ENCODE peak calls at places on chromosomes 2 and 18, in five cellular contexts. One of them, this sample, is unnamed.

GRCh38 chr18:66635342-66635741 is 31.5 kb upstream of the CDH19 start:
- DNase-seq in AG10803: no peak
- DNase-seq in mammary epithelial cell: no peak
- DNase-seq in Peyer's patch: no peak
- DNase-seq in HFFc6: no peak
- DNase-seq in this sample: no peak

GRCh38 chr2:120552800-120553471 is 182.7 kb upstream of the GLI2 start:
- DNase-seq in Peyer's patch: peak
- DNase-seq in mammary epithelial cell: peak
- DNase-seq in AG10803: peak
- DNase-seq in HFFc6: no peak
- DNase-seq in this sample: peak

GRCh38 chr2:53593891-53594585 is 173.6 kb upstream of the CHAC2 start:
- DNase-seq in AG10803: peak
- DNase-seq in Peyer's patch: no peak
- DNase-seq in HFFc6: peak
- DNase-seq in mammary epithelial cell: peak
- DNase-seq in this sample: no peak

GRCh38 chr2:121068851-121069250 is 216.2 kb downstream of the TFCP2L1 start:
- DNase-seq in AG10803: no peak
- DNase-seq in mammary epithelial cell: no peak
- DNase-seq in HFFc6: no peak
- DNase-seq in Peyer's patch: no peak
- DNase-seq in this sample: no peak

GRCh38 chr2:113848758-113849460 is 41.0 kb upstream of the ACTR3 start:
- DNase-seq in AG10803: peak
- DNase-seq in HFFc6: peak
- DNase-seq in Peyer's patch: no peak
- DNase-seq in mammary epithelial cell: peak
- DNase-seq in this sample: no peak

GRCh38 chr18:63366270-63366990 is 576 bp downstream of the KDSR start:
- DNase-seq in HFFc6: peak
- DNase-seq in mammary epithelial cell: peak
- DNase-seq in AG10803: peak
- DNase-seq in Peyer's patch: peak
- DNase-seq in this sample: peak

GRCh38 chr2:71646028-71646427 is 192.7 kb downstream of the DYSF start:
- DNase-seq in mammary epithelial cell: peak
- DNase-seq in AG10803: peak
- DNase-seq in HFFc6: peak
- DNase-seq in Peyer's patch: no peak
- DNase-seq in this sample: no peak

GRCh38 chr2:100741880-100742814 is 77.8 kb upstream of the NPAS2 start:
- DNase-seq in mammary epithelial cell: peak
- DNase-seq in Peyer's patch: no peak
- DNase-seq in HFFc6: peak
- DNase-seq in AG10803: peak
- DNase-seq in this sample: no peak

GRCh38 chr18:62839874-62840713 is 124.8 kb downstream of the PHLPP1 start:
- DNase-seq in HFFc6: no peak
- DNase-seq in mammary epithelial cell: peak
- DNase-seq in Peyer's patch: no peak
- DNase-seq in AG10803: peak
- DNase-seq in this sample: no peak

GRCh38 chr18:56501896-56502295 is 136.5 kb downstream of the TXNL1 start:
- DNase-seq in HFFc6: no peak
- DNase-seq in AG10803: no peak
- DNase-seq in mammary epithelial cell: no peak
- DNase-seq in Peyer's patch: no peak
- DNase-seq in this sample: no peak

GRCh38 chr2:89833780-89834117 is 1142.3 kb downstream of the RPIA start:
- DNase-seq in HFFc6: no peak
- DNase-seq in AG10803: peak
- DNase-seq in mammary epithelial cell: peak
- DNase-seq in Peyer's patch: no peak
- DNase-seq in this sample: no peak

GRCh38 chr2:195051401-195051800 is 605.6 kb upstream of the SLC39A10 start:
- DNase-seq in mammary epithelial cell: peak
- DNase-seq in AG10803: no peak
- DNase-seq in HFFc6: no peak
- DNase-seq in Peyer's patch: no peak
- DNase-seq in this sample: no peak

GRCh38 chr2:168348076-168348475 is 100.7 kb upstream of the STK39 start:
- DNase-seq in HFFc6: peak
- DNase-seq in AG10803: peak
- DNase-seq in mammary epithelial cell: no peak
- DNase-seq in Peyer's patch: no peak
- DNase-seq in this sample: peak

GRCh38 chr2:82539222-82539621 is 1919.9 kb downstream of the SUCLG1 start:
- DNase-seq in mammary epithelial cell: no peak
- DNase-seq in Peyer's patch: no peak
- DNase-seq in AG10803: no peak
- DNase-seq in HFFc6: no peak
- DNase-seq in this sample: no peak

GRCh38 chr2:102224824-102225739 is 38.3 kb downstream of the IL1RL2 start:
- DNase-seq in mammary epithelial cell: peak
- DNase-seq in AG10803: no peak
- DNase-seq in Peyer's patch: no peak
- DNase-seq in HFFc6: no peak
- DNase-seq in this sample: no peak

GRCh38 chr2:121999273-121999672 is 243.8 kb downstream of the TSN start:
- DNase-seq in Peyer's patch: no peak
- DNase-seq in HFFc6: peak
- DNase-seq in AG10803: peak
- DNase-seq in mammary epithelial cell: peak
- DNase-seq in this sample: no peak

GRCh38 chr2:70902067-70902442 is 33.6 kb upstream of the ATP6V1B1 start:
- DNase-seq in mammary epithelial cell: no peak
- DNase-seq in HFFc6: peak
- DNase-seq in Peyer's patch: no peak
- DNase-seq in AG10803: peak
- DNase-seq in this sample: no peak

DNA sequence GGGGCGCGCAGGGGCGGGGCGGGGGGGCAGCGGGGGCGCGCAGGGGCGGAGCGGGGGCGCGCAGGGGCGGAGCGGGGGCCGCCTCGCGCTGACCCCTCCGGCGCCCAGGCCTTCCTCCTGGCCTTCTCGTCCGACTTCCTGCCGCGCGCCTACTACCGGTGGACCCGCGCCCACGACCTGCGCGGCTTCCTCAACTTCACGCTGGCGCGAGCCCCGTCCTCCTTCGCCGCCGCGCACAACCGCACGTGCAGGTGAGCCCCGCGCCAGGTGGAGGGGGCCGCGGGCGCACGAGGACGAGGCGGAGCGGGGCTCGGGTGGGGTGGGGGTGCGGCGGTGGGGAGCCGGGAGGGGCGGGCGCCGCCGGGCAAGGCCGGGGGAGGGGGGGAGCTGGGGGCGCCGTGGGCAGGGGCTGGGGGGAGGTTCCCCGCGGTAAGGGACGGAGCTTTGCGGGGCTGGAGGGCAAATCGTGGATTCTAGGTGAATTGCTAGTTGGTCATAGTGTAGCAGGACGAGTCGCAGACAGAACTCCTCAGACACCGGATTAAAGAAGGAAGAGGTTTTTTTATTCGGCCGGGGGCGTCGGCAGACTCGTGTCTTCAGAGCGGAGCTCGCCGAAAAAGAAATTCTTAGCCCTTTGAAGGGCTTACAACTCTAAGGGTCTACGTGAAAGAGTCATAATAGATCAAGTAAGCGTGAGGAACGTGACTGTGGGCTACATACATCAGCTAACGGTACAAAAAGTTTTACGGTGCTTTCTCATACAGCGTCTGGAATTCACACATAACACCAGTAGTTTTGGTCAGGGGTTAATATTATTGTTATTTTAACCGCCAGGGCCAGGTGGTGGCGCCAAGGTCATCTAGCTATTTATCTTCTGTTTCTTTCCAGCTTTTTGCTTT is 29.9 kb downstream of the ANO7 start:
- DNase-seq in AG10803: peak
- DNase-seq in Peyer's patch: peak
- DNase-seq in mammary epithelial cell: peak
- DNase-seq in HFFc6: no peak
- DNase-seq in this sample: peak
- TF ChIP-seq CTCF in AG10803: no peak
- TF ChIP-seq CTCF in Peyer's patch: peak
- TF ChIP-seq CTCF in mammary epithelial cell: no peak
- TF ChIP-seq CTCF in HFFc6: peak
- TF ChIP-seq CTCF in this sample: no peak

GRCh38 chr2:27652341-27652740 is 11.1 kb downstream of the SUPT7L start:
- DNase-seq in Peyer's patch: no peak
- DNase-seq in HFFc6: no peak
- DNase-seq in mammary epithelial cell: no peak
- DNase-seq in AG10803: no peak
- DNase-seq in this sample: no peak

GRCh38 chr2:27645197-27645596 is 16.3 kb downstream of the GPN1 start:
- DNase-seq in mammary epithelial cell: no peak
- DNase-seq in AG10803: no peak
- DNase-seq in HFFc6: no peak
- DNase-seq in Peyer's patch: no peak
- DNase-seq in this sample: no peak

GRCh38 chr2:27651056-27651455 is 12.4 kb downstream of the SUPT7L start:
- DNase-seq in Peyer's patch: no peak
- DNase-seq in mammary epithelial cell: no peak
- DNase-seq in AG10803: no peak
- DNase-seq in HFFc6: no peak
- DNase-seq in this sample: no peak

GRCh38 chr2:27647737-27648136 is 15.7 kb downstream of the SUPT7L start:
- DNase-seq in Peyer's patch: no peak
- DNase-seq in AG10803: no peak
- DNase-seq in HFFc6: no peak
- DNase-seq in mammary epithelial cell: no peak
- DNase-seq in this sample: no peak

GRCh38 chr2:27647289-27647688 is 16.1 kb downstream of the SUPT7L start:
- DNase-seq in HFFc6: peak
- DNase-seq in AG10803: peak
- DNase-seq in Peyer's patch: no peak
- DNase-seq in mammary epithelial cell: peak
- DNase-seq in this sample: no peak
- TF ChIP-seq CTCF in HFFc6: no peak
- TF ChIP-seq CTCF in AG10803: no peak
- TF ChIP-seq CTCF in Peyer's patch: no peak
- TF ChIP-seq CTCF in mammary epithelial cell: no peak
- TF ChIP-seq CTCF in this sample: no peak

DNA sequence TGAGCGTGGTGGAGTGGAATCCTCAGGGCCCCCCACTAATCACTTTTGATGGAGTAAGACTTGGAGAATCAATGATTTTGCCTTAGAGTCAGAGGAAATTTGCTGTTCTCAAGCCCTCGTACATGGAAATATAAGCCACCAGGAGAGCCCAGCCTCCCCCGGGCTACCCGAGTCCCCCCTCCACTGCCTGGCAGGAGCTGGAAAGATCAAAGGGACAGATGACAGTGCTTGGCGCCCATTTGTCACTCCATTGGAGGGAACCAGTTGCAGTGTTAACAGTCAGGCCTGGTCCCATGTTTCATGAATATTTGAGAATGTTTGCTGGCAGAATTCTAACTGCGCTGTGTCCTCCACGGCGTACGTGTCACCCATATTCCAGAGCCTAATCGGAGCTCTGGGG is 202.4 kb downstream of the KLHL29 start:
- DNase-seq in mammary epithelial cell: no peak
- DNase-seq in AG10803: no peak
- DNase-seq in Peyer's patch: no peak
- DNase-seq in HFFc6: no peak
- DNase-seq in this sample: peak
- TF ChIP-seq CTCF in mammary epithelial cell: no peak
- TF ChIP-seq CTCF in AG10803: no peak
- TF ChIP-seq CTCF in Peyer's patch: no peak
- TF ChIP-seq CTCF in HFFc6: no peak
- TF ChIP-seq CTCF in this sample: no peak

GRCh38 chr18:72652990-72653593 is 109.0 kb upstream of the CBLN2 start:
- DNase-seq in mammary epithelial cell: peak
- DNase-seq in Peyer's patch: peak
- DNase-seq in HFFc6: no peak
- DNase-seq in AG10803: peak
- DNase-seq in this sample: peak

GRCh38 chr18:72648079-72648478 is 103.9 kb upstream of the CBLN2 start:
- DNase-seq in AG10803: no peak
- DNase-seq in HFFc6: no peak
- DNase-seq in mammary epithelial cell: no peak
- DNase-seq in Peyer's patch: no peak
- DNase-seq in this sample: no peak

DNA sequence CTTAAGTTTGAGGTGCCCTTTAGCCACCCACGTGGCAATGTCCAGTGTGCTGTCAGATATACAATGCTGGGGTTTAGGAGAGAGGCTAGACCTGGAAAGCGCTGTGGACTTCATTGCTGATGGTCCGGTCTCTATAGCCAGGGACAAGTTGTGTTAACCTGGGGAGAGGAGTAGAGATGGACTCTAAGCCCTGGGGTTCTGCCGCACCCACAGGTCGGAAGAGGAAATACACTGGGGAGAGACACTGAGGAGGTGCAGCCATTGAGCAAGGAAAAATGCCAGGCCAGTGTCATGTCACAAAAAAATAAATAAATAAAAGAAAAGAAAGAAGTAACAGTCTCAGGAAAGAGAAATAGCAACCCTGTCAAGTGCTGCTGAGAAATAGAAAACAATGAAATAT is 106.9 kb upstream of the CBLN2 start:
- DNase-seq in mammary epithelial cell: no peak
- DNase-seq in HFFc6: no peak
- DNase-seq in Peyer's patch: no peak
- DNase-seq in AG10803: no peak
- DNase-seq in this sample: no peak
- TF ChIP-seq CTCF in mammary epithelial cell: no peak
- TF ChIP-seq CTCF in HFFc6: no peak
- TF ChIP-seq CTCF in Peyer's patch: no peak
- TF ChIP-seq CTCF in AG10803: no peak
- TF ChIP-seq CTCF in this sample: no peak

GRCh38 chr2:10579441-10580169 is 110.2 kb downstream of the NOL10 start:
- DNase-seq in Peyer's patch: no peak
- DNase-seq in AG10803: no peak
- DNase-seq in mammary epithelial cell: peak
- DNase-seq in HFFc6: no peak
- DNase-seq in this sample: no peak
- TF ChIP-seq CTCF in Peyer's patch: no peak
- TF ChIP-seq CTCF in AG10803: no peak
- TF ChIP-seq CTCF in mammary epithelial cell: no peak
- TF ChIP-seq CTCF in HFFc6: no peak
- TF ChIP-seq CTCF in this sample: no peak